ENCODE peak calls at places on chromosomes 11 and 22, in eight cellular contexts. A is H9, W is neural progenitor cell, R is GM12878, Q is mammary epithelial cell, V is GM23248, O is fibroblast of lung, B is K562. X is an unnamed sample.

GRCh38 chr11:62443390-62444201 is 24.8 kb downstream of the SCGB1A1 start:
- DNase-seq in A (no peak), W (no peak), R (no peak), Q (no peak), V (peak), O (peak), B (no peak), X (no peak)

GRCh38 chr11:8608646-8609045 is 14.6 kb upstream of the STK33 start:
- DNase-seq in A (no peak), W (no peak), R (no peak), Q (peak), V (peak), O (peak), B (no peak), X (no peak)

GRCh38 chr11:67119577-67120391 is 721 bp downstream of the KDM2A start:
- DNase-seq in A (no peak), W (peak), R (no peak), Q (peak), V (peak), O (no peak), B (peak), X (no peak)

GRCh38 chr22:46542011-46542985 is 4.9 kb upstream of the CELSR1 start:
- DNase-seq in A (peak), W (peak), R (peak), Q (peak), V (peak), O (peak), B (peak), X (no peak)

GRCh38 chr11:11841605-11842425 is at the start of gene USP47:
- DNase-seq in A (peak), W (peak), R (no peak), Q (peak), V (peak), O (peak), B (peak), X (no peak)

GRCh38 chr11:117256573-117256972 is 24.1 kb downstream of the RNF214 start:
- DNase-seq in A (no peak), W (no peak), R (no peak), Q (peak), V (peak), O (peak), B (no peak), X (no peak)

GRCh38 chr11:70200212-70200844 is 2.8 kb upstream of the FADD start:
- DNase-seq in A (no peak), W (no peak), R (no peak), Q (no peak), V (peak), O (peak), B (no peak), X (no peak)

GRCh38 chr22:25492950-25493790 is 71.3 kb upstream of the GRK3 start:
- DNase-seq in A (no peak), W (no peak), R (no peak), Q (no peak), V (no peak), O (no peak), B (no peak), X (no peak)

GRCh38 chr11:114036958-114037357 is 22.6 kb upstream of the ZBTB16 start:
- DNase-seq in A (no peak), W (no peak), R (no peak), Q (no peak), V (no peak), O (no peak), B (no peak), X (no peak)

GRCh38 chr22:48757581-48757980 is 1070.1 kb downstream of the BRD1 start:
- DNase-seq in A (peak), W (no peak), R (no peak), Q (no peak), V (no peak), O (no peak), B (no peak), X (no peak)

GRCh38 chr11:76644591-76644990 is 26.0 kb downstream of the LRRC32 start:
- DNase-seq in A (no peak), W (no peak), R (no peak), Q (peak), V (peak), O (no peak), B (no peak), X (no peak)

GRCh38 chr11:25961539-25961938 is 370.4 kb upstream of the ANO3 start:
- DNase-seq in A (no peak), W (peak), R (no peak), Q (no peak), V (no peak), O (no peak), B (no peak), X (no peak)

GRCh38 chr11:47375020-47375419 is 3.3 kb downstream of the SPI1 start:
- DNase-seq in A (no peak), W (no peak), R (no peak), Q (no peak), V (no peak), O (no peak), B (no peak), X (no peak)

GRCh38 chr11:47369676-47370075 is 8.7 kb downstream of the SPI1 start:
- DNase-seq in A (no peak), W (no peak), R (no peak), Q (no peak), V (no peak), O (no peak), B (peak), X (no peak)

GRCh38 chr11:47373876-47374820 is 4.2 kb downstream of the SPI1 start:
- DNase-seq in A (peak), W (peak), R (no peak), Q (peak), V (peak), O (peak), B (peak), X (peak)

GRCh38 chr11:47375546-47376085 is 2.7 kb downstream of the SPI1 start:
- DNase-seq in A (no peak), W (no peak), R (no peak), Q (no peak), V (no peak), O (no peak), B (no peak), X (no peak)

DNA sequence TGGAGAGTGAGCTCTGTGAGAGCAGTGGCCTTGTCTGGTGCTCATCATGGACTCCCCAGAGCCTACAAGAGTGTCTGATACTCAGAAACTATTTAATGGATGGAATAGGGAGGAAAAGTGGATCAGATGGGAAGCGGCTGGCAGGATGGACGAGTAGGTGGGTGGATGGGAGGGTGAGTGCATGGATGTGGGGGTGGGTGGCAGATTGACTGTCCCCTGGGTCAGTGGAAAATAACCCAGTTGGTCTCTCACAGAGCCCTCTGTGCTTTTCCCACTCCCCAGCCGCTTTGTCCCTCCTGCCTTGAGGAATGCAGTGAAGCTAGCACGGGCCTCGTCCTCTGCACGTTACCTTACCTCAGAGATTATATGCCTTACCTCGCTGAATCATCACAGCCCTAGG is 5.9 kb downstream of the SPI1 start:
- DNase-seq in A (no peak), W (no peak), R (no peak), Q (no peak), V (no peak), O (no peak), B (no peak), X (no peak)
- H3K9ac ChIP-seq in A (no peak), W (no peak), R (no peak), Q (no peak), V (no peak), O (no peak), B (no peak), X (no peak)

DNA sequence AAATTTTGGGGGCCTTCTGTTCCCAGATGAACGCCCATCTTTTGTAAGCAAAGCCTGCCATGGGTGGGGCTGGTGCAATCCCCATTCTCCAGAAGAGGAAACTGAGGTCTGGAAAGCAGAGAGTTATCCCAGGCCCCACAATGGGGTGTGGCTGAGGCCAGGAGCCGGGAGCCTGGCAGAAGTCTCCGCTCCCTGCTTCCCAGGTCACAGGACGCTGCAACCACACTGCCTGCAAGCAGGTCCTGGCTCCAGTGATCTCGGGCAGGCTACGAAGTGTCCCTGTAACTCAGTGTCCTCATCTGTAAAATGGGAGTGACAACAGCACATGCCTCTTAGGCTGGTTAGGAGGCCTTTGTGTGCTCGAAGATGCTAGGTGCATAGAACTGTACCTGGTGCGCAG is 1.7 kb downstream of the PLCB3 start:
- DNase-seq in A (no peak), W (no peak), R (no peak), Q (no peak), V (no peak), O (no peak), B (no peak), X (no peak)
- H3K9ac ChIP-seq in A (no peak), W (no peak), R (no peak), Q (no peak), V (peak), O (no peak), B (peak), X (no peak)

GRCh38 chr11:14644396-14645246 is 1.0 kb downstream of the PDE3B start:
- DNase-seq in A (peak), W (peak), R (no peak), Q (peak), V (peak), O (peak), B (peak), X (no peak)

GRCh38 chr11:14642873-14643696 is 519 bp upstream of the PDE3B start:
- DNase-seq in A (no peak), W (peak), R (no peak), Q (no peak), V (no peak), O (no peak), B (peak), X (no peak)

GRCh38 chr11:14643697-14644395 is at the start of gene PDE3B:
- DNase-seq in A (peak), W (peak), R (no peak), Q (peak), V (peak), O (peak), B (peak), X (no peak)

GRCh38 chr11:14645985-14646900 is 2.6 kb downstream of the PDE3B start:
- DNase-seq in A (no peak), W (no peak), R (no peak), Q (no peak), V (no peak), O (no peak), B (peak), X (no peak)

DNA sequence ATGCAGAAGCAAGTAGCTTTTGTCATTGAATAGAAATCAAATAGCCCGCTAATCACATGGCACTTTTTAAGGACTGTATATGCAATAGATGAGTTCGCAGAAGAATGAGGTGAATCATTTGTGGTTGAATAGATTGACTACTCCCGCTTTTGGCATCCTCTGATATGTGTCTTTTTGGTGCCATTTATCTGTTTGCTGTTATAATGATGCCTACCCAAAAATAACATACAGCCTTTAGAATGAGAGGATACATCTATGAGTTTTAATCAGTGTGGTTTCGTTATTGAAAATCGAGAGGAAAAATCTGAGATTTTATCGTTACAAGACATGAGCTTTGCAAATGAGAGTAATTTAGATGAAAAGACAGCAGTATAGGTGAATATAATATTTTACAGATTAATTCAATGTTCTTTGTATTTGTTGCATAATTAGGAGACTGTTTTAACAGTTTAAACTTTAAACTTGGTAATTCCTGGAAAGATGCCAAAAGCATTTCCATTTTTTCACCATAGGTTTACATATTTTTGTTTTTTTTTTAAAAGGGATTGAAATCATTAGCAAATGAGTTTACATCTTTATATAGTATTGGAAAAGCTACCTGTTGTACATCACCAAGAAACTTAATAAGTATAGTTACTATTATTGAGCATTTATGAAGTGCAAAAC is 1.8 kb downstream of the PDE3B start:
- DNase-seq in A (no peak), W (no peak), R (no peak), Q (peak), V (peak), O (peak), B (peak), X (no peak)
- H3K9ac ChIP-seq in A (no peak), W (no peak), R (no peak), Q (no peak), V (no peak), O (no peak), B (no peak), X (peak)

GRCh38 chr22:42773161-42773560 is 52.5 kb upstream of the A4GALT start:
- DNase-seq in A (no peak), W (no peak), R (no peak), Q (no peak), V (no peak), O (no peak), B (no peak), X (no peak)
- H3K9ac ChIP-seq in A (no peak), W (no peak), R (no peak), Q (no peak), V (no peak), O (no peak), B (peak), X (no peak)

DNA sequence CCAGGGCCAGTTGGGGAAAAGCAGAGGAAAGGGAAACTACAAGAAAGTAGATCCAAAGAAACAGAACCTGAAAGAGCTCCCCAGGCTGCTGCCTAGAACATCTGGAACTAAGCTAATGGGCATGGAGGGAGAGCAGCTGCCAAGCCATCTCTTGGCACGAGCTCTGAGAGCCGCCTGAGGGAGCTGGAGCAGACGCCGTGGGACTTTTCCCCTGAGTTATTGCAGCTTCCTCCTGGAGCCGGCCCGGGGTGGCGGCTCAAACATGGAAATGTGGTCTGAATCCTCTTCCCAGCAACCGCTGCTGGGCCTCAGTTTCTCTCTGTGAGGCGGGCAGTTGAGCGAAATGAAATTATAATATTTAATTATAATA is 41.8 kb downstream of the LIF start:
- DNase-seq in A (no peak), W (no peak), R (no peak), Q (peak), V (peak), O (peak), B (no peak), X (peak)
- H3K9ac ChIP-seq in A (no peak), W (no peak), R (no peak), Q (peak), V (peak), O (peak), B (no peak), X (no peak)

DNA sequence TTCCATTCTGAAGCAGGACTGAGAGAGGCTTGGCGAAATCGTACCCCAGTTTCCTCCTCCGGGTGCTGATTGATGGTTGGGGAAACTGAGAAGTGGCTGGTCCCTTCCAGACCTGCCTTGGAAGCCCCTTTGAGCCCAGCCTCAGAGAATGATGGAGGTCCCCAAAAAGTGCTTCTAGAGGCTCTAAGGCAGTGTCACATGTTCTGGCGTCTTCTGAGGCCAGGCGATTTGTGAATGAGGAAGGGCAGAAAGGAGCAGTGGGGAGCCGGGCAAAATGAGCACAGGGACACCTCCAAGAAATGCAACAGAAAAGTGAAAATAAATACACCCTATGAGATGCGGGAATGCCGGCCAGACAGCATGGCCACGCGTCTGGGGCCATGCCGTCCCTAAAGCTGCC is 1.0 kb upstream of the LIF start:
- DNase-seq in A (no peak), W (no peak), R (no peak), Q (no peak), V (no peak), O (no peak), B (no peak), X (no peak)
- H3K9ac ChIP-seq in A (no peak), W (no peak), R (no peak), Q (peak), V (no peak), O (peak), B (no peak), X (no peak)

GRCh38 chr22:36860821-36861659 is at the start of gene NCF4:
- DNase-seq in A (no peak), W (no peak), R (peak), Q (no peak), V (no peak), O (no peak), B (no peak), X (no peak)
- H3K9ac ChIP-seq in A (no peak), W (no peak), R (peak), Q (no peak), V (no peak), O (no peak), B (no peak), X (no peak)

GRCh38 chr11:118310271-118310670 is 5.7 kb downstream of the CD3E start:
- DNase-seq in A (no peak), W (no peak), R (no peak), Q (no peak), V (no peak), O (no peak), B (no peak), X (no peak)

GRCh38 chr11:118312328-118312727 is 7.8 kb downstream of the CD3E start:
- DNase-seq in A (no peak), W (no peak), R (no peak), Q (no peak), V (no peak), O (no peak), B (peak), X (no peak)

GRCh38 chr11:118311518-118311917 is 7.0 kb downstream of the CD3E start:
- DNase-seq in A (no peak), W (no peak), R (no peak), Q (no peak), V (no peak), O (no peak), B (peak), X (no peak)

GRCh38 chr11:118313242-118313641 is 8.7 kb downstream of the CD3E start:
- DNase-seq in A (no peak), W (no peak), R (no peak), Q (no peak), V (peak), O (no peak), B (no peak), X (no peak)

GRCh38 chr11:118310781-118311485 is 6.4 kb downstream of the CD3E start:
- DNase-seq in A (no peak), W (no peak), R (no peak), Q (no peak), V (no peak), O (no peak), B (no peak), X (no peak)
- H3K9ac ChIP-seq in A (no peak), W (no peak), R (no peak), Q (no peak), V (no peak), O (no peak), B (no peak), X (no peak)

GRCh38 chr11:65915821-65916251 is 3.0 kb downstream of the C11orf68 start:
- DNase-seq in A (peak), W (no peak), R (no peak), Q (peak), V (peak), O (peak), B (peak), X (no peak)

GRCh38 chr11:65912840-65913239 is 6.0 kb downstream of the C11orf68 start:
- DNase-seq in A (no peak), W (no peak), R (no peak), Q (peak), V (peak), O (peak), B (no peak), X (no peak)

GRCh38 chr11:65915101-65915820 is 3.6 kb downstream of the C11orf68 start:
- DNase-seq in A (no peak), W (no peak), R (no peak), Q (no peak), V (peak), O (no peak), B (no peak), X (no peak)

GRCh38 chr11:65907878-65908277 is 7.7 kb upstream of the FOSL1 start:
- DNase-seq in A (no peak), W (no peak), R (no peak), Q (no peak), V (no peak), O (no peak), B (no peak), X (no peak)

DNA sequence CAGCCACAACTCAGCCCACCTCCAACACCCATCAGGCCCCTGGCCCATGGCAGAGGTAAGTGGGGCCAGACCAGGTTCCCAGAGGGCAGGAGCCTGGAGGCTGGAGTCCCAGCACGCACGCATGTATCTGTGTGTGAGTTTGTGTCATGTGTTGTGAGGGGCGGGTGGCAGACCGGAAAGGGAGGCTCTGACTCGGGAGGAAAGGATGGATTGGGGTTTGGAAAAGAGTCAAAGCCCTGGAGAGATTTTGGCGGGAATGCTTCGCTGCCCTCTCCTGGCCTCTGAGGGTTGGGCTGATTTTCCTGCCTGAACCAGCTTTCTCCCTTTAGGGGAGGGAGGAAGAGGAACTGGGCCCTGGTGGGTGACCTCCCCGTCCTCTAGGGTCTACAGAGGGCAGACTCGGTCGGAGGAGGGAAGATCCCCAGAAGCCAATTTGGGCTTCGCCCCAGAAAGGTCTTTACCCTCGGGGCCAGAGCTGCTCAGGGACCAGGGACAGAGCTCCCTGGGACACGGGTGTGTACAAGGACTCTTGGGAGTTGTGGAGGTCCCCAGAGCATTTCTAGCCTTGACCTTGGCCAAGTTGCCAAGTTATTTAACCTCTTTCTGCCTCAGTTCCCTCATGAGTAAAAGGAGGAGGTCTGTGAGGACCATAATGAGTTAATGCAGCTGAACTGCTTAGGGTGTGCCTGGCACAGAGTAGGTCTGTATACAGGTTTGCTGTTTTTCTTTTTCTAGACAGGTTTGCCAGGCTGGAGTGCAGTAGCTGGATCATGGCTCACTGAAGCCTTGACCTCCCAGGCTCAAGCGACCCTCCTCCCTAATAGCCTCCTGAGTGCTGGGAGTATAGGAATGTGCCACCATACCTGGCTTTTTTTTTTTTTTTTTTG is 6.9 kb downstream of the C11orf68 start:
- DNase-seq in A (peak), W (peak), R (no peak), Q (peak), V (peak), O (peak), B (peak), X (no peak)
- H3K9ac ChIP-seq in A (no peak), W (no peak), R (no peak), Q (peak), V (peak), O (peak), B (peak), X (peak)